ENCODE peak calls at places on chromosomes 1 and 21, in six cellular contexts. L is transverse colon, Q is left ventricle myocardium inferior, A is H9, K is RWPE2, I is upper lobe of right lung. M is an unnamed sample.

GRCh38 chr1:53869454-53870117 is 20.0 kb downstream of the YIPF1 start:
- DNase-seq in A (no peak), Q (no peak), I (no peak), L (no peak), K (no peak), M (no peak)

GRCh38 chr1:227357229-227358078 is 39.2 kb upstream of the CDC42BPA start:
- DNase-seq in K (peak), L (peak), I (no peak), A (peak), Q (peak), M (peak)

GRCh38 chr1:17208546-17208945 is 3.6 kb downstream of the PADI1 start:
- DNase-seq in K (no peak), L (no peak), Q (no peak), A (no peak), I (no peak), M (no peak)

GRCh38 chr1:2314803-2315710 is 76.3 kb downstream of the MORN1 start:
- DNase-seq in K (no peak), L (peak), Q (peak), A (peak), I (peak), M (no peak)

GRCh38 chr1:31154000-31154631 is 85.6 kb downstream of the NKAIN1 start:
- DNase-seq in L (no peak), I (no peak), K (no peak), Q (no peak), A (no peak), M (no peak)

GRCh38 chr1:1219341-1219740 is 5.4 kb upstream of the TNFRSF4 start:
- DNase-seq in A (no peak), I (no peak), Q (no peak), L (no peak), K (no peak), M (no peak)

GRCh38 chr1:236800002-236800620 is 5.0 kb downstream of the MTR start:
- DNase-seq in K (no peak), Q (no peak), I (no peak), A (no peak), L (no peak), M (no peak)

GRCh38 chr1:26582836-26583460 is 53.4 kb downstream of the RPS6KA1 start:
- DNase-seq in I (peak), A (no peak), Q (no peak), K (no peak), L (no peak), M (peak)

GRCh38 chr1:1082239-1083180 is 8.4 kb upstream of the RNF223 start:
- DNase-seq in L (peak), A (no peak), Q (peak), I (peak), K (peak), M (peak)

GRCh38 chr1:145885738-145886287 is at the start of gene ANKRD35:
- DNase-seq in L (peak), Q (peak), A (peak), K (peak), I (peak), M (peak)

GRCh38 chr1:24540051-24540905 is 15.6 kb upstream of the NCMAP start:
- DNase-seq in A (no peak), Q (no peak), I (no peak), L (no peak), K (no peak), M (no peak)

GRCh38 chr1:24535778-24536177 is 20.1 kb upstream of the NCMAP start:
- DNase-seq in Q (no peak), L (no peak), I (no peak), A (no peak), K (no peak), M (no peak)

GRCh38 chr1:24536391-24536840 is 19.5 kb upstream of the NCMAP start:
- DNase-seq in L (peak), K (no peak), Q (no peak), I (no peak), A (no peak), M (no peak)

GRCh38 chr1:24535021-24535424 is 20.9 kb upstream of the NCMAP start:
- DNase-seq in K (no peak), A (no peak), L (peak), Q (no peak), I (no peak), M (no peak)
- H3K27ac ChIP-seq in K (no peak), A (no peak), L (peak), Q (no peak), I (no peak), M (no peak)

GRCh38 chr1:87457408-87457807 is 128.7 kb downstream of the LMO4 start:
- DNase-seq in Q (no peak), I (no peak), A (no peak), L (no peak), K (no peak), M (no peak)
- H3K27ac ChIP-seq in Q (no peak), I (no peak), A (no peak), L (no peak), K (no peak), M (no peak)

GRCh38 chr1:183605904-183606303 is 15.6 kb upstream of the NCF2 start:
- DNase-seq in A (no peak), L (no peak), K (no peak), I (no peak), Q (no peak), M (no peak)

GRCh38 chr1:183602510-183602909 is 12.3 kb upstream of the NCF2 start:
- DNase-seq in Q (no peak), L (no peak), I (no peak), K (no peak), A (no peak), M (no peak)

GRCh38 chr1:183607322-183607980 is 17.2 kb upstream of the NCF2 start:
- DNase-seq in Q (no peak), K (no peak), L (no peak), I (no peak), A (no peak), M (no peak)

GRCh38 chr1:183604048-183604808 is 14.0 kb upstream of the NCF2 start:
- DNase-seq in L (peak), I (peak), A (no peak), Q (no peak), K (no peak), M (no peak)

DNA sequence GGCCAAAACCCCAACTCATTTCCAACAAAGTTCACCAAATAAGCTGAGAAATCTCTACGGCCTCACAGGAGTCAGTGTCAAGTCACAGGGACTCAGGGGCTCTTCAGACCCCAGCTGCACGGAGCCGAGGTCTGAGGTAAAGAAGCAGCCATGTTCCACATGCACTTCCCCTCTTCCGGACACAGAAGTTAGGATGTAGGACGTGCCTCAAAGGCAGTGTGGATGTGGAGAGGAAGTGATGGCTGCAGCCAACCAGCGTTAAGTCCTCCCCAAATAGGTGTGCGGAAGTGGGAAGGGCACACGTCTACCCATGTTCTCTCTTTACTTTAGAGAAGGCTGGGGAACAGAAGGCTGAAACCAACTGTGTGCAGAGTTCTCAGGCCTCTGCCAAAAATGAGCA is 14.6 kb upstream of the NCF2 start:
- DNase-seq in L (no peak), I (no peak), A (no peak), Q (no peak), K (no peak), M (no peak)
- H3K27ac ChIP-seq in L (no peak), I (peak), A (no peak), Q (peak), K (no peak), M (no peak)

DNA sequence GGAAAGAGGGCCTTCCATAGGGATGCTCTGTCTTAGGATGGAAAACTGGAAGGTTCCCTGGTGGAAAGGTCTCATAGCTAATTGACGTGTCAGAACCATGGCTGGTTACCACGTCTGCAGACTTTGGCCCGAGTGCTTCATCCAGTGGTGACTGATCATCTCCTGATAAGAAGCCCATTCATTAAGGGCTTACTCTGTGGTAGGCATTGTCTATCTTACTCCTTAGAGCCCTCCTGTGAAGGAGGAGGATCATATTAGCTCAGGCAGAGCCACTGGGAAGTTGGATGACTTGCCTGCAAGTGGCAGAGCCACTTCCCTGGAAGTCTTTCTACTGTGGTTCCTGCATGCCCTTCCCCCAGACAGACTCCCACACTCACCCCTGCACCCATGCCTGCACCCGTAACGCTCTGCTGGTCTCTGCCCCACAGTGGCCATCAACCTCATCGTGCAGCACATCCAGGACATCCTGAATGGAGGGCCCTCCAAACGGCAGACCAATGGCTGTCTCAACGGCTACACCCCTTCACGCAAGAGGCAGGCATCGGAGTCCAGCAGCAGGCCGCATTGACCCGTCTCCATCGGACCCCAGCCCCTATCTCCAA is 79.9 kb downstream of the UCK2 start:
- DNase-seq in L (no peak), A (peak), Q (no peak), K (no peak), I (no peak), M (no peak)
- H3K27ac ChIP-seq in L (no peak), A (no peak), Q (no peak), K (no peak), I (no peak), M (no peak)

DNA sequence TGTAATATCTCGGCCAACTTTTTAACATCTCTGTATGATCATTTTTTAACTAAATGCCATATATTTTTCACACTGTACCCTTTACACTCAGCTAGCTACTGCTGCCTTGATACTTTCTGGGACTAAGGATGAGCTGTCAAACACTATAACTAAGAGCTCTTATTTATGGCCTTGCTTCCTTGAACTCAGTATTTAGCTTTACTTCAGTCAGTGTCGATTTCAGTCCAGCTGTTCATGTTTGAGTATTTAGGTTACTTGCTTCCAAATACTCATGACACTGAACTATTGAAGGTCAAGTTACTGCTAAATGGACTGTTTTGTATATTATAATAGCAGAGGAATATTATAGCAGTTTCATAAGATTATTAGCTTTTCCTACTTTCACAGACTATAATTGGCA is 25.9 kb upstream of the USP25 start:
- DNase-seq in Q (no peak), K (no peak), L (no peak), A (no peak), I (no peak), M (no peak)
- H3K27ac ChIP-seq in Q (no peak), K (no peak), L (no peak), A (no peak), I (no peak), M (no peak)

DNA sequence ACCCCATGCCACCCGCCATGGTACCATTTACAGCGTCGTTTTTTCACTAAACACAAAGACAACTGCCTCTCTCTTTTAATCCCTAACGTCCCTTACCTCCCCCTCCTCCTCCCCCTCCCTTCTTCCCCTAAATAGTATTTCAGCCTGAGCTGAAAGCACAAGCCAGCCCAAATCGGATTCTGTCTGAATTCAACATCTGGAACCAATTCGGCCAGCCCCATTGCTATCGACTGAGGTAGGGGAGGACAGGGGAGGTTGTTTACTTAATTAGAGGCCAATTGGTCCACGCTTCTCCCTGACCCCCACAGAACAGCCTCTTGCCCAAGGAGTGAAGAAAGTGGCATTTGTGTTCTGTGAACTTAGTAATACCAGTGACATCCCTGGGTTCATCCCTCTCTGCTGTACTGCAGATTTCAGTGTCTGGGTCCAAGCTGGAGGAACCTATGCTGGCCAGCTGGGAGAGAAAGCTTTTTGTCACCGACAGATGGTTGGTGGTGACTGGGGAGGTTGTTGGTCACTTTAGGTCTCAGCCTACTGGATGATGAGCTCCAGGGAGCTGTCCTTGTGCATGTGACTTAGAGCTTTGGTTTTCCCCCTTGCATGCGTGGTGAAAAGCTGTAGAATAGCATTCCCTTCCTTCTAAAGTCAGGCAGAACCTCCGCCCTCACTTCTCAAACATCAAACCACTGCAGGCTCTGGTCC is 23.0 kb upstream of the IKBKE start:
- DNase-seq in A (no peak), K (no peak), L (no peak), I (no peak), Q (no peak), M (peak)
- H3K27ac ChIP-seq in A (no peak), K (no peak), L (no peak), I (no peak), Q (no peak), M (no peak)

DNA sequence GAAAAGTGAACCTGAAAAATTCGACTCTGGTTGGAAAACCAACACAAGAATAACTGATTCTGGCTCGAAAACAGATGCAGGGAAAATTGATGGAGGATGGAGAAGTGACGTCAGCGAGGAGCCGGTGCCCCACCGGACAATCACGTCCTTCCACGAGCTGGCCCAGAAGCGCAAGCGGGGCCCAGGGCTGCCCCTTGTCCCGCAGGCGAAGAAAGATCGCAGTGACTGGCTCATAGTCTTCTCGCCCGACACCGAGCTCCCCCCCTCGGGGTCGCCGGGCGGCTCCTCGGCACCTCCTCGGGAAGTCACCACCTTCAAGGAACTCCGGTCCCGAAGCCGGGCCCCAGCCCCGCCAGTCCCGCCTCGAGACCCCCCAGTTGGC is 1.9 kb downstream of the RUSC1 start:
- DNase-seq in Q (no peak), A (no peak), K (no peak), I (peak), L (no peak), M (no peak)
- H3K27ac ChIP-seq in Q (peak), A (no peak), K (peak), I (peak), L (peak), M (peak)

M was measured in tibial artery.